ENCODE peak calls at places on chromosomes 13 and 19, in eight cellular contexts. R is HAP-1; H is SHP77 treated with DMSO at 0.1 percent for 48 hours; P is psoas muscle; S is ELF-1; X is brain microvascular endothelial cell; E is activated T-cell treated with anti-CD3 and anti-CD28 coated beads, Interleukin-2, amount 50 U/mL, for 72 hours; W is GDM1. Z is an unnamed sample.

GRCh38 chr19:16400911-16401675 is 70.7 kb downstream of the EPS15L1 start:
- DNase-seq in X (no peak), R (no peak), E (no peak), H (no peak), P (peak), S (no peak), W (no peak), Z (no peak)

GRCh38 chr19:44747739-44748425 is 626 bp upstream of the BCL3 start:
- DNase-seq in R (peak), P (peak), S (peak), X (no peak), H (peak), W (peak), E (no peak), Z (peak)

GRCh38 chr13:27194895-27195764 is 23.5 kb upstream of the USP12 start:
- DNase-seq in E (peak), P (no peak), R (peak), X (peak), S (peak), H (no peak), W (no peak), Z (peak)

GRCh38 chr13:45781553-45782326 is 69.8 kb downstream of the SIAH3 start:
- DNase-seq in S (no peak), P (peak), E (no peak), H (peak), X (no peak), W (no peak), R (peak), Z (no peak)

GRCh38 chr13:98476538-98476966 is 100.4 kb downstream of the STK24 start:
- DNase-seq in E (peak), X (peak), P (peak), S (peak), R (no peak), H (no peak), W (peak), Z (peak)

GRCh38 chr13:32504876-32505275 is 33.7 kb downstream of the N4BP2L2 start:
- DNase-seq in X (no peak), S (no peak), W (no peak), R (no peak), H (no peak), E (no peak), P (no peak), Z (no peak)

GRCh38 chr19:50430888-50431342 is 1.8 kb upstream of the MYBPC2 start:
- DNase-seq in E (no peak), S (no peak), X (no peak), R (no peak), H (no peak), W (no peak), P (no peak), Z (no peak)

GRCh38 chr19:10817291-10818038 is 18.5 kb downstream of the TMED1 start:
- DNase-seq in H (no peak), W (no peak), X (peak), P (peak), R (no peak), E (no peak), S (no peak), Z (no peak)

GRCh38 chr13:101703838-101704237 is 251.4 kb downstream of the ITGBL1 start:
- DNase-seq in S (peak), R (no peak), X (no peak), H (no peak), E (no peak), W (no peak), P (no peak), Z (no peak)

GRCh38 chr13:32381539-32381938 is 46.4 kb downstream of the N4BP2L1 start:
- DNase-seq in H (no peak), R (peak), X (peak), E (no peak), P (no peak), S (peak), W (peak), Z (no peak)

GRCh38 chr13:64985075-64985474 is 2245.1 kb downstream of the PCDH9 start:
- DNase-seq in E (no peak), X (no peak), P (no peak), H (no peak), S (no peak), W (no peak), R (no peak), Z (no peak)

Z was measured in RCC 7860.